ENCODE peak calls at places on chromosomes 13 and 19, in five cellular contexts. Y is hepatocyte, Z is endothelial cell of umbilical vein, V is GM23338, I is PC-9. B is an unnamed sample.

GRCh38 chr19:57949702-57950101 is 2.2 kb upstream of the ZNF256 start:
- DNase-seq in Z (no peak), V (no peak), I (no peak), Y (no peak), B (no peak)

GRCh38 chr19:10764340-10764894 is 46.5 kb downstream of the DNM2 start:
- DNase-seq in I (no peak), V (no peak), Z (no peak), Y (peak; percentile 60), B (no peak)

GRCh38 chr13:94351292-94352000 is 128.0 kb downstream of the DCT start:
- DNase-seq in V (no peak), I (no peak), Y (no peak), Z (no peak), B (no peak)

GRCh38 chr19:35542209-35542608 is 3.2 kb upstream of the TMEM147 start:
- DNase-seq in I (no peak), Y (no peak), Z (no peak), V (no peak), B (no peak)

GRCh38 chr19:18507727-18508440 is 14.0 kb downstream of the ELL start:
- DNase-seq in V (no peak), I (no peak), Y (no peak), Z (peak; percentile 31), B (no peak)

GRCh38 chr13:111122056-111122455 is 6.9 kb downstream of the ARHGEF7 start:
- DNase-seq in I (no peak), V (peak; percentile 35), Y (no peak), Z (no peak), B (no peak)

GRCh38 chr13:103815619-103816018 is 749.4 kb upstream of the SLC10A2 start:
- DNase-seq in Z (no peak), V (no peak), Y (no peak), I (no peak), B (no peak)

GRCh38 chr13:27079421-27079958 is 92.1 kb downstream of the USP12 start:
- DNase-seq in V (peak; percentile 76), Y (no peak), Z (no peak), I (no peak), B (no peak)

GRCh38 chr13:80923907-80924306 is 583.0 kb upstream of the SPRY2 start:
- DNase-seq in Y (no peak), V (peak; percentile 8), I (no peak), Z (peak; percentile 22), B (no peak)

GRCh38 chr19:45469835-45470146 is 2.0 kb downstream of the FOSB start:
- DNase-seq in Z (no peak), I (no peak), Y (no peak), V (peak; percentile 95), B (no peak)

GRCh38 chr19:30228113-30228725 is 144.0 kb upstream of the ZNF536 start:
- DNase-seq in Z (no peak), V (peak; percentile 54), I (no peak), Y (peak; percentile 38), B (no peak)

GRCh38 chr13:30737511-30738342 is 2.4 kb downstream of the ALOX5AP start:
- DNase-seq in V (no peak), Z (no peak), Y (no peak), I (no peak), B (no peak)

GRCh38 chr19:21022996-21023395 is 2.5 kb downstream of the ZNF430 start:
- DNase-seq in V (no peak), Z (no peak), I (no peak), Y (peak; percentile 38), B (peak; percentile 68)

GRCh38 chr19:45217193-45217956 is 27.8 kb downstream of the EXOC3L2 start:
- DNase-seq in I (no peak), Z (no peak), Y (peak; percentile 30), V (peak; percentile 46), B (no peak)

GRCh38 chr19:46493236-46494114 is 2.2 kb downstream of the PNMA8B start:
- DNase-seq in Y (no peak), I (no peak), Z (no peak), V (peak; percentile 77), B (no peak)

GRCh38 chr13:65057986-65058385 is 2172.2 kb downstream of the PCDH9 start:
- DNase-seq in Z (no peak), I (no peak), V (no peak), Y (no peak), B (no peak)

GRCh38 chr13:75302031-75302430 is 179.9 kb downstream of the TBC1D4 start:
- DNase-seq in I (no peak), Y (no peak), Z (no peak), V (no peak), B (no peak)

GRCh38 chr19:34588249-34588648 is 88.7 kb downstream of the SCGB2B2 start:
- DNase-seq in I (peak; percentile 41), V (no peak), Z (peak; percentile 7), Y (no peak), B (peak; percentile 10)

GRCh38 chr13:43804461-43805070 is 17.8 kb upstream of the ENOX1 start:
- DNase-seq in V (peak; percentile 80), Y (peak; percentile 77), Z (peak; percentile 83), I (peak; percentile 12), B (peak; percentile 55)

GRCh38 chr19:49442354-49442753 is 1.0 kb upstream of the SLC17A7 start:
- DNase-seq in Z (no peak), V (peak; percentile 86), I (no peak), Y (no peak), B (no peak)

GRCh38 chr13:27921421-27921960 is 1.7 kb downstream of the PDX1 start:
- DNase-seq in Z (no peak), I (no peak), Y (no peak), V (peak; percentile 54), B (no peak)

GRCh38 chr19:54408627-54409026 is 6.6 kb upstream of the TTYH1 start:
- DNase-seq in Y (no peak), V (no peak), I (no peak), Z (no peak), B (no peak)

GRCh38 chr13:110312669-110313031 is 5.6 kb downstream of the COL4A2 start:
- DNase-seq in Z (no peak), V (no peak), I (peak; percentile 23), Y (peak; percentile 85), B (no peak)

GRCh38 chr13:25037057-25037813 is 58.7 kb upstream of the PABPC3 start:
- DNase-seq in Y (peak; percentile 77), V (peak; percentile 90), I (peak; percentile 11), Z (peak; percentile 46), B (peak; percentile 55)

GRCh38 chr19:49592486-49593232 is 1.7 kb downstream of the PRR12 start:
- DNase-seq in I (peak; percentile 33), Z (no peak), V (peak; percentile 69), Y (peak; percentile 53), B (no peak)

GRCh38 chr19:55563261-55563690 is 17.4 kb downstream of the ZNF579 start:
- DNase-seq in Z (no peak), Y (peak; percentile 76), V (no peak), I (no peak), B (no peak)

GRCh38 chr13:24362435-24362951 is 53.1 kb downstream of the C1QTNF9 start:
- DNase-seq in I (no peak), V (no peak), Y (no peak), Z (no peak), B (no peak)

GRCh38 chr13:45575830-45576180 is 39.7 kb downstream of the ERICH6B start:
- DNase-seq in I (no peak), Y (no peak), Z (no peak), V (no peak), B (no peak)

GRCh38 chr13:110056640-110057039 is 250.3 kb downstream of the COL4A1 start:
- DNase-seq in V (no peak), Y (no peak), Z (no peak), I (no peak), B (no peak)

GRCh38 chr13:25872871-25873607 is 178.8 kb downstream of the SHISA2 start:
- DNase-seq in Y (no peak), V (no peak), I (no peak), Z (no peak), B (no peak)

GRCh38 chr13:102236341-102236740 is 165.5 kb downstream of the FGF14 start:
- DNase-seq in Z (no peak), Y (no peak), V (no peak), I (no peak), B (no peak)

GRCh38 chr19:3643592-3644313 is 17.2 kb upstream of the CACTIN start:
- DNase-seq in I (no peak), V (no peak), Y (no peak), Z (no peak), B (no peak)
- TF ChIP-seq EZH2 in I (no peak), V (no peak), Y (no peak), Z (no peak), B (no peak)

GRCh38 chr13:38688674-38689073 is 1.8 kb downstream of the FREM2 start:
- DNase-seq in V (no peak), Y (no peak), I (no peak), Z (no peak), B (no peak)

GRCh38 chr13:38684714-38685113 is 2.2 kb upstream of the FREM2 start:
- DNase-seq in V (no peak), I (no peak), Z (no peak), Y (no peak), B (no peak)

GRCh38 chr13:38685974-38686571 is 804 bp upstream of the FREM2 start:
- DNase-seq in Z (no peak), I (peak; percentile 53), Y (peak; percentile 58), V (peak; percentile 85), B (no peak)

GRCh38 chr13:38687246-38688229 is 661 bp downstream of the FREM2 start:
- DNase-seq in Z (no peak), Y (peak; percentile 53), V (peak; percentile 69), I (peak; percentile 7), B (no peak)

GRCh38 chr13:38686635-38687245 is at the start of gene FREM2:
- DNase-seq in Z (no peak), Y (peak; percentile 88), V (peak; percentile 98), I (peak; percentile 51), B (no peak)
- TF ChIP-seq EZH2 in Z (peak; percentile 34), Y (no peak), V (no peak), I (no peak), B (no peak)

DNA sequence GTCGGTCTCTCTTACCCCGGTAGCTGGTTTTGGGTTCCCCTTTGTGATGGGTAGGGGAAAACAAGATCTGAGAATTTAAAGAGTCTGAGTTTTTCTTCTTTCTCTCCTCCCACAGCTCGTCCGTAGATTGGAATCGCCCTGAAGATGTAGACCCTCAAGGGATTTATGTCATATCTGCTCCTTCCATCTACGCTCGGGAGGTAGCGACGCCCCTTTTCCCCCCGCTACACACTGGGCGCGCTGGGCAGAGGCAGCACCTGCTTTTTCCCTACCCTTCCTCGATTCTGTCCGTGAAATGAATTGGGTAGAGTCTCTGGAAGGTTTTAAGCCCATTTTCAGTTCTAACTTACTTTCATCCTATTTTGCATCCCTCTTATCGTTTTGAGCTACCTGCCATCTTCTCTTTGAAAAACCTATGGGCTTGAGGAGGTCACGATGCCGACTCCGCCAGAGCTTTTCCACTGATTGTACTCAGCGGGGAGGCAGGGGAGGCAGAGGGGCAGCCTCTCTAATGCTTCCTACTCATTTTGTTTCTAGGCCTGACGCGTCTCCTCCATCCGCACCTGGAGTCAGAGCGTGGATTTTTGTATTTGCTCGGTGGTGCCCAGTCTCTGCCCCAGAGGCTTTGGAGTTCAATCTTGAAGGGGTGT is 7.1 kb upstream of the SELENOV start:
- DNase-seq in V (no peak), I (no peak), Z (no peak), Y (no peak), B (no peak)
- TF ChIP-seq EZH2 in V (peak; percentile 32), I (no peak), Z (peak; percentile 44), Y (no peak), B (no peak)

GRCh38 chr19:16325671-16326400 is 1.2 kb downstream of the KLF2 start:
- DNase-seq in Z (peak; percentile 29), I (no peak), Y (peak; percentile 50), V (peak; percentile 93), B (no peak)
- TF ChIP-seq EZH2 in Z (no peak), I (no peak), Y (no peak), V (peak; percentile 39), B (no peak)

B was measured in HCT116.